ENCODE peak calls at places on chromosomes 4 and X, in nine cellular contexts. F is Karpas-422; M is fibroblast of mammary gland; L is heart left ventricle; J is activated CD8-positive, alpha-beta T cell treated with anti-CD3 and anti-CD28 coated beads, Interleukin-2, amount 10 ng/mL, durations not matched to agents 7 days and 5 days; K is GM20000; S is Calu3; T is frontal cortex; B is kidney. D is an unnamed sample.

GRCh38 chr4:86493460-86493859 is 100.7 kb upstream of the PTPN13 start:
- DNase-seq in L (no peak), S (no peak), M (peak), F (no peak), K (no peak), B (no peak), T (no peak), J (no peak), D (no peak)

GRCh38 chrX:35562395-35562794 is 235.7 kb upstream of the MAGEB16 start:
- DNase-seq in M (no peak), L (no peak), F (no peak), J (no peak), B (no peak), K (no peak), S (no peak), T (no peak), D (no peak)

GRCh38 chrX:39975094-39975865 is 122.5 kb downstream of the BCOR start:
- DNase-seq in F (no peak), J (no peak), T (no peak), M (no peak), S (peak), L (no peak), K (no peak), B (peak), D (peak)

GRCh38 chrX:53288173-53288572 is 6.8 kb upstream of the IQSEC2 start:
- DNase-seq in T (peak), B (peak), K (no peak), M (no peak), J (peak), F (no peak), S (no peak), L (peak), D (no peak)

GRCh38 chr4:13495753-13496152 is 11.6 kb upstream of the RAB28 start:
- DNase-seq in S (no peak), T (no peak), L (no peak), B (no peak), M (no peak), K (no peak), F (no peak), J (no peak), D (no peak)

GRCh38 chr4:11724731-11725130 is 296.0 kb upstream of the HS3ST1 start:
- DNase-seq in S (no peak), L (no peak), M (peak), B (no peak), J (no peak), T (no peak), K (no peak), F (no peak), D (no peak)

GRCh38 chr4:153471691-153472080 is 5.5 kb downstream of the TMEM131L start:
- DNase-seq in T (no peak), F (peak), M (no peak), K (no peak), L (no peak), B (no peak), S (no peak), J (no peak), D (no peak)

GRCh38 chr4:12260453-12260852 is 831.8 kb upstream of the HS3ST1 start:
- DNase-seq in B (no peak), S (no peak), M (no peak), L (no peak), K (no peak), J (no peak), F (no peak), T (no peak), D (no peak)

GRCh38 chr4:81445196-81445595 is 26.5 kb downstream of the RASGEF1B start:
- DNase-seq in S (no peak), M (no peak), F (no peak), L (no peak), J (no peak), T (no peak), B (no peak), K (no peak), D (no peak)

GRCh38 chr4:142396279-142396678 is 449.8 kb downstream of the INPP4B start:
- DNase-seq in S (no peak), B (no peak), F (no peak), L (no peak), K (no peak), J (no peak), M (peak), T (no peak), D (no peak)

GRCh38 chr4:37685726-37686372 is 327 bp downstream of the RELL1 start:
- DNase-seq in K (no peak), S (no peak), J (peak), L (peak), M (no peak), F (peak), B (no peak), T (no peak), D (no peak)

GRCh38 chr4:114811564-114812360 is 213.2 kb downstream of the UGT8 start:
- DNase-seq in S (no peak), J (no peak), B (no peak), M (no peak), K (no peak), L (no peak), T (no peak), F (no peak), D (no peak)

GRCh38 chr4:156805696-156806095 is 165.9 kb downstream of the PDGFC start:
- DNase-seq in S (peak), B (no peak), K (no peak), M (no peak), F (no peak), T (no peak), L (no peak), J (no peak), D (no peak)

GRCh38 chr4:142752331-142752830 is 93.7 kb downstream of the INPP4B start:
- DNase-seq in L (no peak), K (no peak), J (no peak), T (no peak), F (no peak), M (no peak), S (no peak), B (no peak), D (no peak)

GRCh38 chr4:165877291-165877690 is 4.3 kb downstream of the TLL1 start:
- DNase-seq in B (no peak), J (no peak), M (peak), L (no peak), S (no peak), K (no peak), F (no peak), T (no peak), D (no peak)

GRCh38 chr4:116829187-116829586 is 256.2 kb downstream of the TRAM1L1 start:
- DNase-seq in S (no peak), M (no peak), K (no peak), L (no peak), J (no peak), B (no peak), T (no peak), F (no peak), D (no peak)